ENCODE peak calls at places on chromosome 14, in seven cellular contexts. M, V, B, D, W, Q and Z are unnamed samples.

GRCh38 chr14:94372021-94372605 is 16.3 kb downstream of the SERPINA1 start:
- DNase-seq in M (no peak), V (no peak), B (no peak), D (no peak), W (no peak), Q (no peak), Z (no peak)

GRCh38 chr14:79549515-79549914 is 661.8 kb downstream of the DIO2 start:
- DNase-seq in M (peak), V (no peak), B (no peak), D (no peak), W (no peak), Q (no peak), Z (no peak)

GRCh38 chr14:36264595-36264994 is 55.8 kb downstream of the MBIP start:
- DNase-seq in M (no peak), V (no peak), B (no peak), D (no peak), W (no peak), Q (no peak), Z (no peak)

GRCh38 chr14:71773900-71774481 is 158.2 kb upstream of the RGS6 start:
- DNase-seq in M (no peak), V (no peak), B (no peak), D (no peak), W (no peak), Q (no peak), Z (peak)

GRCh38 chr14:74574092-74574438 is 38.0 kb downstream of the LTBP2 start:
- DNase-seq in M (no peak), V (no peak), B (no peak), D (no peak), W (no peak), Q (no peak), Z (no peak)

GRCh38 chr14:38107216-38107631 is 100.5 kb upstream of the SSTR1 start:
- DNase-seq in M (peak), V (no peak), B (no peak), D (no peak), W (no peak), Q (no peak), Z (no peak)

GRCh38 chr14:101029668-101030290 is 126.3 kb upstream of the RTL1 start:
- DNase-seq in M (no peak), V (no peak), B (no peak), D (no peak), W (no peak), Q (no peak), Z (no peak)

GRCh38 chr14:96905825-96906224 is 108.6 kb downstream of the VRK1 start:
- DNase-seq in M (no peak), V (no peak), B (no peak), D (no peak), W (no peak), Q (no peak), Z (no peak)

GRCh38 chr14:96212896-96213295 is 8.3 kb downstream of the BDKRB2 start:
- DNase-seq in M (no peak), V (no peak), B (no peak), D (no peak), W (no peak), Q (no peak), Z (no peak)

GRCh38 chr14:68931474-68932051 is 47.5 kb downstream of the ACTN1 start:
- DNase-seq in M (no peak), V (no peak), B (no peak), D (no peak), W (no peak), Q (no peak), Z (no peak)

GRCh38 chr14:49931523-49931922 is 38.6 kb downstream of the ARF6 start:
- DNase-seq in M (no peak), V (no peak), B (no peak), D (no peak), W (no peak), Q (no peak), Z (no peak)

GRCh38 chr14:30977752-30978151 is 47.7 kb upstream of the AP4S1 start:
- DNase-seq in M (no peak), V (no peak), B (no peak), D (no peak), W (no peak), Q (no peak), Z (no peak)

GRCh38 chr14:86933460-86933859 is 1059.5 kb downstream of the GALC start:
- DNase-seq in M (peak), V (no peak), B (no peak), D (no peak), W (no peak), Q (no peak), Z (no peak)

GRCh38 chr14:43204816-43205215 is 1302.3 kb downstream of the FSCB start:
- DNase-seq in M (no peak), V (no peak), B (no peak), D (no peak), W (no peak), Q (no peak), Z (no peak)

GRCh38 chr14:58793096-58793740 is 155.5 kb downstream of the DACT1 start:
- DNase-seq in M (peak), V (no peak), B (no peak), D (no peak), W (no peak), Q (peak), Z (no peak)

GRCh38 chr14:51616724-51617409 is 34.8 kb upstream of the FRMD6 start:
- DNase-seq in M (peak), V (peak), B (no peak), D (peak), W (peak), Q (peak), Z (no peak)

GRCh38 chr14:100593751-100594624 is 6.8 kb upstream of the BEGAIN start:
- DNase-seq in M (no peak), V (no peak), B (no peak), D (no peak), W (no peak), Q (no peak), Z (no peak)

GRCh38 chr14:103108749-103109207 is 14.3 kb downstream of the EXOC3L4 start:
- DNase-seq in M (peak), V (peak), B (no peak), D (no peak), W (peak), Q (no peak), Z (no peak)

GRCh38 chr14:103091041-103091882 is 3.3 kb upstream of the EXOC3L4 start:
- DNase-seq in M (peak), V (peak), B (peak), D (no peak), W (peak), Q (peak), Z (peak)

GRCh38 chr14:96091149-96091693 is 52.1 kb downstream of the C14orf132 start:
- DNase-seq in M (no peak), V (no peak), B (no peak), D (no peak), W (no peak), Q (no peak), Z (no peak)

GRCh38 chr14:51653096-51653814 is 1.5 kb downstream of the FRMD6 start:
- DNase-seq in M (peak), V (no peak), B (no peak), D (no peak), W (no peak), Q (peak), Z (peak)

GRCh38 chr14:39267592-39268112 is 33.9 kb downstream of the MIA2 start:
- DNase-seq in M (no peak), V (no peak), B (no peak), D (no peak), W (no peak), Q (no peak), Z (peak)

GRCh38 chr14:100152091-100152490 is 7.4 kb downstream of the DEGS2 start:
- DNase-seq in M (no peak), V (no peak), B (no peak), D (no peak), W (no peak), Q (no peak), Z (no peak)

GRCh38 chr14:101961011-101961721 is 3.2 kb upstream of the DYNC1H1 start:
- DNase-seq in M (peak), V (peak), B (peak), D (peak), W (peak), Q (peak), Z (peak)

GRCh38 chr14:29166507-29166906 is 399.9 kb downstream of the FOXG1 start:
- DNase-seq in M (no peak), V (no peak), B (no peak), D (no peak), W (no peak), Q (no peak), Z (no peak)

GRCh38 chr14:34098985-34099349 is 148.1 kb upstream of the EGLN3 start:
- DNase-seq in M (no peak), V (no peak), B (no peak), D (no peak), W (no peak), Q (no peak), Z (no peak)

GRCh38 chr14:42222924-42223471 is 616.3 kb downstream of the LRFN5 start:
- DNase-seq in M (peak), V (no peak), B (no peak), D (peak), W (no peak), Q (no peak), Z (no peak)

GRCh38 chr14:100914597-100915021 is 11.1 kb upstream of the RTL1 start:
- DNase-seq in M (peak), V (no peak), B (no peak), D (no peak), W (no peak), Q (no peak), Z (no peak)

GRCh38 chr14:65228436-65228835 is 126.1 kb upstream of the MAX start:
- DNase-seq in M (no peak), V (no peak), B (no peak), D (no peak), W (no peak), Q (no peak), Z (no peak)
- TF ChIP-seq POLR2A in M (no peak), V (no peak), B (no peak), D (no peak), W (no peak), Q (no peak), Z (no peak)

GRCh38 chr14:91380610-91381371 is 36.8 kb downstream of the CCDC88C start:
- DNase-seq in M (no peak), V (no peak), B (peak), D (no peak), W (no peak), Q (no peak), Z (no peak)
- TF ChIP-seq POLR2A in M (no peak), V (no peak), B (no peak), D (no peak), W (no peak), Q (no peak), Z (no peak)

GRCh38 chr14:76775159-76775694 is 14.0 kb downstream of the VASH1 start:
- DNase-seq in M (no peak), V (no peak), B (no peak), D (no peak), W (no peak), Q (no peak), Z (no peak)

GRCh38 chr14:76774471-76775158 is 13.3 kb downstream of the VASH1 start:
- DNase-seq in M (no peak), V (no peak), B (no peak), D (no peak), W (no peak), Q (no peak), Z (no peak)

GRCh38 chr14:76775695-76776305 is 14.5 kb downstream of the VASH1 start:
- DNase-seq in M (no peak), V (no peak), B (no peak), D (no peak), W (no peak), Q (no peak), Z (no peak)

GRCh38 chr14:76777721-76778120 is 16.5 kb downstream of the VASH1 start:
- DNase-seq in M (no peak), V (no peak), B (no peak), D (no peak), W (no peak), Q (no peak), Z (no peak)

GRCh38 chr14:76776306-76777251 is 15.3 kb downstream of the VASH1 start:
- DNase-seq in M (no peak), V (no peak), B (no peak), D (no peak), W (no peak), Q (no peak), Z (no peak)
- TF ChIP-seq POLR2A in M (no peak), V (no peak), B (no peak), D (no peak), W (no peak), Q (no peak), Z (no peak)

GRCh38 chr14:91232052-91232451 is 12.5 kb downstream of the GPR68 start:
- DNase-seq in M (no peak), V (no peak), B (no peak), D (no peak), W (no peak), Q (no peak), Z (no peak)

GRCh38 chr14:91229743-91230200 is 14.7 kb downstream of the GPR68 start:
- DNase-seq in M (peak), V (no peak), B (no peak), D (no peak), W (peak), Q (no peak), Z (no peak)

GRCh38 chr14:91231446-91231845 is 13.1 kb downstream of the GPR68 start:
- DNase-seq in M (peak), V (no peak), B (no peak), D (no peak), W (no peak), Q (no peak), Z (no peak)

GRCh38 chr14:91229005-91229382 is 15.5 kb downstream of the GPR68 start:
- DNase-seq in M (no peak), V (no peak), B (no peak), D (no peak), W (no peak), Q (no peak), Z (no peak)

DNA sequence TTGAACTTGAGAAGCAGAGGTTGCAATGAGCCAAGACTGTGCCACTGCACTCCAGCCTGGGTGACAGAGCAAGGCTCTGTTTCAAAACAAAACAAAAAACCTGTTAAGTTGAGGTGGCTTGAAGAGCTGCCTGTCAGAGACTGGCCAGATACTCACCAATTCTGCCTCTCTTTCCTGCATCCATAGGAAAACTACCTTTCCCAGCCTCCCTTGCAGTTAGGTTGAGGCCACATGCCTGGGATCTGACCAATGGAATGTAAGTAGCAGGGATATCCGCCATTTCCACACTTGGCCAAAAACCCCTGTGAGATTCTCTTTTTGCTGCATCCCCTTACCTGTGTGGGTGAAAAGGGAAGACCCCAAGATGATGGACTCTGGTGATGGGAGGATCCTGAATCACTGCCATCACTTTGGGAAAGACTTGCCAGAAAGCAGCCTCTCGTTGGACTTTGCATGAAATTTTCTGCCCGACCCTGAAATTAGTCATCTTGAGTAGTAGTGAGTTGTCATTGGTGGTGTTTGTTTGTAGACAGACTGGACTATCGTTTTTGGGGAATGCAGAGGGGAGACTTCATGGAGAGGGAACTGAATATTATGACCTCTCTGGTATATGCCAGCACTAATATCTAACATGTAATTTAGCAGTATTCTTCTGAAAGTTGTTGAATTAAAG is 14.0 kb downstream of the GPR68 start:
- DNase-seq in M (peak), V (no peak), B (no peak), D (no peak), W (no peak), Q (no peak), Z (no peak)
- TF ChIP-seq POLR2A in M (no peak), V (no peak), B (no peak), D (no peak), W (no peak), Q (no peak), Z (no peak)

GRCh38 chr14:23299986-23300686 is 2.5 kb downstream of the PPP1R3E start:
- DNase-seq in M (no peak), V (no peak), B (no peak), D (no peak), W (no peak), Q (no peak), Z (no peak)

GRCh38 chr14:23301969-23302289 is 730 bp downstream of the PPP1R3E start:
- DNase-seq in M (no peak), V (no peak), B (no peak), D (no peak), W (no peak), Q (no peak), Z (no peak)

GRCh38 chr14:23301288-23301968 is 1.2 kb downstream of the PPP1R3E start:
- DNase-seq in M (peak), V (peak), B (peak), D (peak), W (peak), Q (peak), Z (peak)

GRCh38 chr14:23300687-23301223 is 1.9 kb downstream of the PPP1R3E start:
- DNase-seq in M (peak), V (peak), B (peak), D (no peak), W (peak), Q (no peak), Z (peak)

GRCh38 chr14:23302290-23303225 is at the start of gene PPP1R3E:
- DNase-seq in M (peak), V (peak), B (peak), D (peak), W (peak), Q (peak), Z (peak)
- TF ChIP-seq POLR2A in M (no peak), V (peak), B (no peak), D (no peak), W (peak), Q (no peak), Z (peak)

DNA sequence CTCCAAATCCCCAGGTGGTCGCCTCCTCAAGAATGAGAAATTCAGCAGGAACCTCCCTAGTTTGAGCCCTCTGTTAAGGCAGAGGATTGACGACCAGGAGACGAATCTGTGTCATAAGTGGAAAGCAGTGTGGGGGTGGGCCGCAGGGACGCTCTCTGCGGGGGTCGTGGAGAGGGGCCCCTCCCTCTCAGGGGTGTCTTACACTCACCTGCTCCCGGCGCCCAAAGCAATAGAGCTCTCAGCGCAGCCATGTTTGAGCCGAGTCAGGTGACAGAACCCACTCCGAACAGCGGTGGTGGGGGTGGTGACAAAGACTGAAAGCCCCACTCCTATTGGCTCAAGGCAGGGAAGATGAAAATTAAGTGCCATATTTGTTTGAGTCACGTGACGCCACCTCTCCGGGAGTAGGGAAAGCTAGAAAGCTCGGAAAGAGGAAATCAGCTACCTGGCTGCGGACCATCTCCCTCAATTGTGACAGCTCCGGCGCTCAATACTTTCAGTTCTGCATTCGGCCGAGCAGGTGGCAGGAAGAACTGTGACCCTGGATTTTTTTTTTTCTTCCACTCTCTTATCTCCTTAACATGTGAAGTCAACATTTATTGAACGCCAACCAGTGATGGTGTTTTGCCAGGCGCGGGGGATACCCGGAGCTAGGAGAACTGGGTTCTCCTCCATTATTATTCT is at the start of gene ZFYVE26:
- DNase-seq in M (peak), V (peak), B (peak), D (peak), W (peak), Q (peak), Z (peak)
- TF ChIP-seq POLR2A in M (no peak), V (peak), B (peak), D (no peak), W (peak), Q (peak), Z (peak)

GRCh38 chr14:65073605-65074201 is 28.6 kb downstream of the MAX start:
- DNase-seq in M (no peak), V (no peak), B (no peak), D (no peak), W (no peak), Q (no peak), Z (no peak)
- TF ChIP-seq POLR2A in M (no peak), V (no peak), B (no peak), D (no peak), W (no peak), Q (no peak), Z (no peak)

DNA sequence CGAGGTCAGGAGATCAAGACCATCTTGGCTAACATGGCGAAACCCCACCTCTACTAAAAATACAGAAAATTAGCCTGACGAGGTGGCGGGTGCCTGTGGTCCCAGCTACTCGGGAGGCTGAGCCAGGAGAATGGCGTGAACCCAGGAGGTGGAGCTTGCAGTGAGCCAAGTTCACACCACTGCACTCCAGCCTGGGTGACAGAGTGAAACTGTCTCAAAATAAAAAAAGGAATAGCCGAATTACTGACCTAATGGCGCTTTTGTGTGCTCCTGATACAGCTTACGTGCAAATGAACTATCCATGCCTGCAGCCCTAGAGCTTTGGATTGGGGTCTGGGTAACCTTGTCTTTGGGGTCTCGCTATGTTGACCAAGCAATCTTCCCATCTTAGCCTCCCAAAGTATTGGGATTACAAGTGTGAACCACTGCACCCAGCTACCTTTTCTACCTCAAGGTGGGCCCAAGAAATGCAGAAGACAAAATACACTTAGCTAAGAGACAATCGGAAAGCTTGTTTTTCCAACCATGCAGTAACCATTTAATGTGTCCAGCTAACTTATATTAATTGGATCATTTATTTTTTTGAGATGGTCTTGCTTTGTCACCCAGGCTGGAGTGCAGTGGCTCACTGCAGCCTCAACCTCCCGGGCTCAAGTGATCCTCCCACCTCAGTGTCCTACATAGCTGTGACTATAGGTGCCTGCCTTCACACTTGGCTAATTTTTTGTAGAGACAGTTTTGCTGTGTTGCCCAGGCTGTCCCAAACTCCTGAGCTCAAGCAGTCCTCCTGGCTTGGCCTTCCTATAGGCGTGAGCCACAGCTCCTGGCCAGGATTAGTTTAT is 5.5 kb downstream of the PABPN1 start:
- DNase-seq in M (no peak), V (no peak), B (no peak), D (no peak), W (no peak), Q (no peak), Z (no peak)
- TF ChIP-seq POLR2A in M (peak), V (no peak), B (no peak), D (no peak), W (no peak), Q (peak), Z (no peak)